ENCODE peak calls at places on chromosomes 4 and X, in ten cellular contexts. V, I, S, N, R, J, F, X, K and Q are unnamed samples.

GRCh38 chr4:185395956-185396723 is 416 bp upstream of the LRP2BP start:
- DNase-seq in J (peak; percentile 98), V (peak; percentile 99), S (peak; percentile 95), I (peak; percentile 99), N (peak; percentile 97), K (peak; percentile 97), F (peak; percentile 96), X (peak; percentile 96), R (peak; percentile 95), Q (peak; percentile 95)

GRCh38 chrX:10190367-10190766 is 33.6 kb downstream of the CLCN4 start:
- DNase-seq in F (peak; percentile 79), V (no peak), X (peak; percentile 77), S (peak; percentile 42), R (peak; percentile 72), I (peak; percentile 80), N (no peak), J (no peak), K (no peak), Q (peak; percentile 24)

GRCh38 chrX:129772796-129773431 is 6.8 kb upstream of the SASH3 start:
- DNase-seq in S (peak; percentile 70), I (no peak), K (no peak), X (no peak), F (no peak), R (peak; percentile 95), V (peak; percentile 80), N (peak; percentile 45), J (peak; percentile 50), Q (no peak)

GRCh38 chr4:162075691-162076090 is 88.1 kb downstream of the FSTL5 start:
- DNase-seq in J (no peak), I (no peak), X (no peak), S (no peak), V (no peak), R (no peak), K (no peak), F (no peak), N (no peak), Q (no peak)

GRCh38 chr4:149707862-149708261 is 107.8 kb downstream of the IQCM start:
- DNase-seq in N (no peak), I (no peak), S (no peak), F (no peak), V (no peak), K (no peak), R (no peak), J (no peak), X (no peak), Q (no peak)

GRCh38 chr4:128303986-128304385 is 16.4 kb upstream of the PGRMC2 start:
- DNase-seq in X (no peak), N (no peak), F (no peak), I (no peak), S (no peak), R (no peak), J (no peak), K (no peak), V (no peak), Q (no peak)

GRCh38 chr4:25113915-25114904 is 46.0 kb downstream of the SEPSECS start:
- DNase-seq in J (no peak), R (no peak), N (no peak), K (no peak), I (peak; percentile 64), F (peak; percentile 81), V (no peak), S (no peak), X (peak; percentile 54), Q (no peak)

GRCh38 chrX:40749874-40750273 is 14.5 kb upstream of the MED14 start:
- DNase-seq in N (no peak), X (no peak), K (no peak), V (no peak), J (no peak), F (no peak), S (no peak), I (no peak), R (no peak), Q (no peak)

GRCh38 chr4:33837043-33837442 is 2407.3 kb downstream of the ARAP2 start:
- DNase-seq in S (no peak), V (no peak), I (peak; percentile 83), X (peak; percentile 66), J (no peak), K (no peak), N (no peak), F (peak; percentile 66), R (no peak), Q (no peak)

GRCh38 chr4:164012396-164013027 is 518.0 kb downstream of the TMA16 start:
- DNase-seq in I (peak; percentile 33), X (peak; percentile 58), N (no peak), J (no peak), S (no peak), F (peak; percentile 34), R (peak; percentile 37), V (no peak), K (peak; percentile 86), Q (peak; percentile 39)

GRCh38 chrX:49060914-49061313 is 2.1 kb downstream of the CCDC120 start:
- DNase-seq in I (no peak), S (no peak), K (no peak), V (no peak), X (no peak), N (no peak), J (no peak), R (no peak), F (no peak), Q (no peak)

GRCh38 chr4:143482753-143483362 is 30.6 kb upstream of the SMARCA5 start:
- DNase-seq in J (no peak), R (peak; percentile 27), K (no peak), I (peak; percentile 68), X (peak; percentile 74), N (no peak), S (no peak), F (peak; percentile 69), V (no peak), Q (peak; percentile 24)

DNA sequence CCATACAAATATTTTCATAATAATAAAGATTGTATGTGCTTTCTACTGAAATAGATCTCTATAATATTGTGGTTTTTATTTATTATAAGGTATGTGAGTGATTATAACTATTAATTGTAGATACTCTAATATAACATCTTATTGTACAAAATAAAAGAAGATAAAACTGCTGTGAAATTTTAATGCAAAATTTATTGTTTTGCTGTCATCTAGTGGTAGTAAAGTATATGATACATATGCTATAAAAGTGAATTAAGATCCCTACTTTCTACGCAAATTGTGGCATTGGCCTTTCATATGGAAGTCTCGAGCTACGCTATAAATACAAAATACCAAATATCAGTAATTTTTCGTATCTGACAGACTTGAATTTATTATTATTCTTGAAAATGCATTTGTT is 19.3 kb downstream of the YIPF7 start:
- DNase-seq in I (no peak), K (no peak), S (no peak), X (peak; percentile 25), N (no peak), F (no peak), V (no peak), R (no peak), J (no peak), Q (no peak)
- TF ChIP-seq CTCF in I (peak; percentile 9), K (peak; percentile 38), S (no peak), X (peak; percentile 54), N (no peak), F (peak; percentile 18), V (no peak), R (no peak), J (no peak), Q (no peak)

GRCh38 chr4:18042012-18042411 is 20.5 kb upstream of the LCORL start:
- DNase-seq in V (no peak), R (no peak), S (no peak), X (no peak), K (no peak), J (no peak), N (no peak), I (no peak), F (no peak), Q (no peak)

GRCh38 chr4:18039113-18039512 is 17.6 kb upstream of the LCORL start:
- DNase-seq in R (peak; percentile 60), N (no peak), X (no peak), J (no peak), F (peak; percentile 57), S (no peak), I (no peak), K (no peak), V (no peak), Q (no peak)

GRCh38 chr4:18041114-18041513 is 19.6 kb upstream of the LCORL start:
- DNase-seq in K (no peak), V (no peak), N (no peak), I (no peak), S (no peak), X (no peak), F (no peak), R (no peak), J (no peak), Q (no peak)

GRCh38 chr4:18042754-18043153 is 21.2 kb upstream of the LCORL start:
- DNase-seq in K (no peak), N (no peak), X (peak; percentile 25), S (no peak), I (no peak), F (no peak), J (no peak), V (no peak), R (no peak), Q (no peak)
- TF ChIP-seq CTCF in K (peak; percentile 75), N (no peak), X (peak; percentile 34), S (no peak), I (peak; percentile 32), F (peak; percentile 25), J (no peak), V (peak; percentile 4), R (no peak), Q (peak; percentile 39)

GRCh38 chr4:12723849-12724447 is 760.2 kb downstream of the RAB28 start:
- DNase-seq in V (no peak), K (peak; percentile 82), X (no peak), R (no peak), I (no peak), N (no peak), F (no peak), S (no peak), J (no peak), Q (no peak)

GRCh38 chr4:12734586-12734985 is 749.6 kb downstream of the RAB28 start:
- DNase-seq in R (no peak), N (no peak), J (no peak), F (no peak), K (no peak), I (no peak), V (no peak), S (no peak), X (no peak), Q (no peak)

GRCh38 chr4:12724520-12724919 is 759.6 kb downstream of the RAB28 start:
- DNase-seq in X (peak; percentile 24), R (peak; percentile 42), F (peak; percentile 4), J (no peak), S (no peak), V (no peak), I (no peak), N (no peak), K (no peak), Q (no peak)

DNA sequence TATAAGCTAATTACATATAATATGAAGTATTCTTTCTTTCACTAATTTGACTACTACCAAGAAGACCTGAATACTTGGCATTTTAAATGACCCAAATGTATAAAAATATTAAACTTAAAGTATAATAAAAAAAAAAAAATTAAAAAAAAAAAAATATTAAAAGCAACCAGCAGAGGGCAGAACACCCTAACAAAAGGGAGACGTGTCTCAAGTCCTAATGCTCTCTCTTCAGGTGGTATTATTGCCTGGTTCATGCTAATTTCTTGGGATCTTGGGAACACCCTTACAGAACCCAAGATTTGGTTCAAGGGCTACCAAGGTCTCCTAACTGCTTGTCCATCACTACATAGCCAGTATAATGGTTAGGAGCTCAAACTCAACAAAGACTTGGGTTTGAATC is 754.8 kb downstream of the RAB28 start:
- DNase-seq in F (peak; percentile 37), I (peak; percentile 24), S (no peak), V (no peak), R (peak; percentile 41), K (no peak), J (no peak), X (peak; percentile 35), N (no peak), Q (no peak)
- TF ChIP-seq CTCF in F (peak; percentile 42), I (peak; percentile 25), S (no peak), V (peak; percentile 7), R (no peak), K (peak; percentile 83), J (no peak), X (peak; percentile 17), N (no peak), Q (no peak)

GRCh38 chr4:3767569-3768288 is 1.5 kb downstream of the ADRA2C start:
- DNase-seq in I (peak; percentile 2), F (no peak), S (no peak), R (no peak), J (no peak), V (no peak), X (no peak), N (no peak), K (peak; percentile 85), Q (peak; percentile 35)
- TF ChIP-seq CTCF in I (no peak), F (no peak), S (no peak), R (no peak), J (no peak), V (no peak), X (no peak), N (no peak), K (peak; percentile 62), Q (no peak)